ENCODE peak calls at places on chromosomes 6 and 20, in six cellular contexts. One of them, this sample, is unnamed. For H3K9me3, the result is how much of the 10 kb centered on the place peaks cover.

GRCh38 chr20:61399433-61399832 is 147.4 kb downstream of the CDH4 start:
- DNase-seq in uterus: no peak
- DNase-seq in A549: no peak
- DNase-seq in body of pancreas: no peak
- DNase-seq in Peyer's patch: no peak
- DNase-seq in heart left ventricle: no peak
- DNase-seq in this sample: no peak

GRCh38 chr6:42970859-42971612 is 7.9 kb downstream of the PEX6 start:
- DNase-seq in uterus: no peak
- DNase-seq in body of pancreas: no peak
- DNase-seq in heart left ventricle: no peak
- DNase-seq in A549: peak
- DNase-seq in Peyer's patch: no peak
- DNase-seq in this sample: no peak

GRCh38 chr6:40042232-40042631 is 108.0 kb upstream of the MOCS1 start:
- DNase-seq in heart left ventricle: no peak
- DNase-seq in Peyer's patch: no peak
- DNase-seq in body of pancreas: no peak
- DNase-seq in A549: no peak
- DNase-seq in uterus: no peak
- DNase-seq in this sample: no peak

GRCh38 chr6:89966250-89966588 is 72.0 kb downstream of the GJA10 start:
- DNase-seq in body of pancreas: no peak
- DNase-seq in heart left ventricle: no peak
- DNase-seq in uterus: no peak
- DNase-seq in Peyer's patch: no peak
- DNase-seq in A549: no peak
- DNase-seq in this sample: no peak

GRCh38 chr6:17709476-17709875 is 2.8 kb upstream of the NUP153 start:
- DNase-seq in A549: no peak
- DNase-seq in uterus: no peak
- DNase-seq in heart left ventricle: no peak
- DNase-seq in Peyer's patch: no peak
- DNase-seq in body of pancreas: no peak
- DNase-seq in this sample: no peak

GRCh38 chr20:25148181-25148981 is 47.1 kb upstream of the ENTPD6 start:
- DNase-seq in uterus: no peak
- DNase-seq in Peyer's patch: peak
- DNase-seq in body of pancreas: peak
- DNase-seq in heart left ventricle: peak
- DNase-seq in A549: no peak
- DNase-seq in this sample: peak

GRCh38 chr20:58956078-58956477 is 25.0 kb upstream of the NELFCD start:
- DNase-seq in heart left ventricle: no peak
- DNase-seq in Peyer's patch: no peak
- DNase-seq in body of pancreas: no peak
- DNase-seq in A549: no peak
- DNase-seq in uterus: no peak
- DNase-seq in this sample: no peak

GRCh38 chr6:129558248-129558647 is 151.7 kb downstream of the ARHGAP18 start:
- DNase-seq in heart left ventricle: no peak
- DNase-seq in Peyer's patch: no peak
- DNase-seq in A549: no peak
- DNase-seq in body of pancreas: no peak
- DNase-seq in uterus: no peak
- DNase-seq in this sample: no peak

GRCh38 chr20:20452254-20452676 is 84.4 kb downstream of the INSM1 start:
- DNase-seq in A549: no peak
- DNase-seq in Peyer's patch: peak
- DNase-seq in heart left ventricle: peak
- DNase-seq in uterus: no peak
- DNase-seq in body of pancreas: peak
- DNase-seq in this sample: peak

GRCh38 chr6:2767327-2767985 is 2.3 kb downstream of the WRNIP1 start:
- DNase-seq in body of pancreas: no peak
- DNase-seq in A549: no peak
- DNase-seq in heart left ventricle: no peak
- DNase-seq in uterus: no peak
- DNase-seq in Peyer's patch: no peak
- DNase-seq in this sample: no peak

GRCh38 chr20:45969712-45970634 is 2.0 kb downstream of the ZNF335 start:
- DNase-seq in body of pancreas: peak
- DNase-seq in uterus: peak
- DNase-seq in Peyer's patch: no peak
- DNase-seq in heart left ventricle: no peak
- DNase-seq in A549: peak
- DNase-seq in this sample: peak

GRCh38 chr20:19726126-19726525 is 31.9 kb upstream of the RIN2 start:
- DNase-seq in uterus: no peak
- DNase-seq in A549: no peak
- DNase-seq in Peyer's patch: no peak
- DNase-seq in body of pancreas: no peak
- DNase-seq in heart left ventricle: no peak
- DNase-seq in this sample: no peak

GRCh38 chr20:561437-562231 is 18.0 kb upstream of the CSNK2A1 start:
- DNase-seq in heart left ventricle: peak
- DNase-seq in body of pancreas: peak
- DNase-seq in A549: peak
- DNase-seq in uterus: no peak
- DNase-seq in Peyer's patch: peak
- DNase-seq in this sample: peak

GRCh38 chr6:3831741-3832530 is 17.2 kb upstream of the FAM50B start:
- DNase-seq in heart left ventricle: no peak
- DNase-seq in A549: no peak
- DNase-seq in body of pancreas: no peak
- DNase-seq in uterus: no peak
- DNase-seq in Peyer's patch: no peak
- DNase-seq in this sample: no peak

GRCh38 chr6:160400426-160400825 is 52.2 kb downstream of the SLC22A3 start:
- DNase-seq in body of pancreas: peak
- DNase-seq in Peyer's patch: no peak
- DNase-seq in heart left ventricle: no peak
- DNase-seq in A549: no peak
- DNase-seq in uterus: no peak
- DNase-seq in this sample: no peak

GRCh38 chr6:134938896-134939295 is 11.0 kb downstream of the ALDH8A1 start:
- DNase-seq in body of pancreas: no peak
- DNase-seq in A549: no peak
- DNase-seq in Peyer's patch: no peak
- DNase-seq in heart left ventricle: no peak
- DNase-seq in uterus: no peak
- DNase-seq in this sample: no peak

GRCh38 chr6:65116326-65116725 is 590.7 kb downstream of the EYS start:
- DNase-seq in heart left ventricle: no peak
- DNase-seq in uterus: no peak
- DNase-seq in body of pancreas: no peak
- DNase-seq in Peyer's patch: no peak
- DNase-seq in A549: no peak
- DNase-seq in this sample: no peak

GRCh38 chr20:50267041-50267865 is 76.6 kb downstream of the CEBPB start:
- DNase-seq in heart left ventricle: no peak
- DNase-seq in body of pancreas: peak
- DNase-seq in A549: peak
- DNase-seq in uterus: no peak
- DNase-seq in Peyer's patch: no peak
- DNase-seq in this sample: peak

GRCh38 chr20:50251992-50252491 is 61.4 kb downstream of the CEBPB start:
- DNase-seq in Peyer's patch: no peak
- DNase-seq in A549: no peak
- DNase-seq in uterus: no peak
- DNase-seq in body of pancreas: no peak
- DNase-seq in heart left ventricle: peak
- DNase-seq in this sample: no peak

GRCh38 chr20:25408890-25409289 is 1.4 kb downstream of the GINS1 start:
- DNase-seq in body of pancreas: no peak
- DNase-seq in uterus: no peak
- DNase-seq in Peyer's patch: no peak
- DNase-seq in A549: no peak
- DNase-seq in heart left ventricle: no peak
- DNase-seq in this sample: no peak

GRCh38 chr20:8388146-8388545 is 256.1 kb downstream of the PLCB1 start:
- DNase-seq in uterus: no peak
- DNase-seq in heart left ventricle: no peak
- DNase-seq in A549: no peak
- DNase-seq in Peyer's patch: no peak
- DNase-seq in body of pancreas: no peak
- DNase-seq in this sample: no peak

GRCh38 chr6:124536157-124536556 is 426.1 kb upstream of the RNF217 start:
- DNase-seq in heart left ventricle: no peak
- DNase-seq in A549: no peak
- DNase-seq in Peyer's patch: no peak
- DNase-seq in uterus: no peak
- DNase-seq in body of pancreas: no peak
- DNase-seq in this sample: no peak

GRCh38 chr20:1324598-1325172 is 4.3 kb downstream of the SDCBP2 start:
- DNase-seq in A549: peak
- DNase-seq in heart left ventricle: no peak
- DNase-seq in uterus: peak
- DNase-seq in Peyer's patch: no peak
- DNase-seq in body of pancreas: no peak
- DNase-seq in this sample: peak

GRCh38 chr6:7148100-7148822 is 40.5 kb downstream of the RREB1 start:
- DNase-seq in heart left ventricle: no peak
- DNase-seq in body of pancreas: no peak
- DNase-seq in A549: no peak
- DNase-seq in uterus: no peak
- DNase-seq in Peyer's patch: no peak
- DNase-seq in this sample: no peak

GRCh38 chr20:38871560-38871953 is 54.7 kb upstream of the FAM83D start:
- DNase-seq in body of pancreas: no peak
- DNase-seq in uterus: no peak
- DNase-seq in A549: no peak
- DNase-seq in Peyer's patch: peak
- DNase-seq in heart left ventricle: no peak
- DNase-seq in this sample: no peak

GRCh38 chr6:136797977-136798376 is 5.7 kb upstream of the MAP3K5 start:
- DNase-seq in A549: no peak
- DNase-seq in heart left ventricle: no peak
- DNase-seq in body of pancreas: no peak
- DNase-seq in Peyer's patch: no peak
- DNase-seq in uterus: no peak
- DNase-seq in this sample: no peak
- H3K9me3 ChIP-seq in A549: under half
- H3K9me3 ChIP-seq in heart left ventricle: under half
- H3K9me3 ChIP-seq in body of pancreas: under half
- H3K9me3 ChIP-seq in Peyer's patch: under half
- H3K9me3 ChIP-seq in uterus: under half
- H3K9me3 ChIP-seq in this sample: under half

DNA sequence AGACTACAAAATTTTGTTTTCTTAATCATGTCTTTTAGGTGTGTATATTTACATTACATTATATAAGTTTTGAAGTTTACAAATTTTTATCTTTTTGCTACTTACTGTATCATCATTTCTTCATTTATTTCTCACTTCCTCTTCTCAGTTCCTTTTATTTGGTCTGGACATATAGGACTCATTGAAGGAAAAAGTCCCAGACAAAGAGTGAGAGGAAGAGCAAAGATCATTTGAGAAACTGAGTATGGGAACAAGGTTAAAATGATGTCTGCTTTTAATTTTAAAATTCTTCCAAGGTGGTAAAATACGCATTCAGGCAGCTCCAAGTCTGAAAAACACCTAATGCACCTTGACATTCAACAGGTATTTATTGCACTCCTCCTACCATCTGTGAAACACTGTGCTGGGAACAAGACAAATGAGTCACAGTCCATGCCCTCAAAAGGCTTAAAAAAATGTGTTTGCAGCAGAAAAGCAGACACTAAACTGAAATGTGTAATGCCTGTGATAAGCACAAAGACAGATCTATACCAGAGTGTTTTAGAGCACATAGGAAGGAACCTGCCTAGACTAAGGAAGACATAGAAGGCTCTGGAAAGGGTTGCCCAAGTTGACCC is 63.2 kb downstream of the PKIB start:
- DNase-seq in heart left ventricle: no peak
- DNase-seq in uterus: no peak
- DNase-seq in A549: no peak
- DNase-seq in Peyer's patch: no peak
- DNase-seq in body of pancreas: no peak
- DNase-seq in this sample: no peak
- TF ChIP-seq POLR2A in heart left ventricle: no peak
- TF ChIP-seq POLR2A in uterus: no peak
- TF ChIP-seq POLR2A in A549: no peak
- TF ChIP-seq POLR2A in Peyer's patch: no peak
- TF ChIP-seq POLR2A in body of pancreas: no peak
- TF ChIP-seq POLR2A in this sample: no peak

DNA sequence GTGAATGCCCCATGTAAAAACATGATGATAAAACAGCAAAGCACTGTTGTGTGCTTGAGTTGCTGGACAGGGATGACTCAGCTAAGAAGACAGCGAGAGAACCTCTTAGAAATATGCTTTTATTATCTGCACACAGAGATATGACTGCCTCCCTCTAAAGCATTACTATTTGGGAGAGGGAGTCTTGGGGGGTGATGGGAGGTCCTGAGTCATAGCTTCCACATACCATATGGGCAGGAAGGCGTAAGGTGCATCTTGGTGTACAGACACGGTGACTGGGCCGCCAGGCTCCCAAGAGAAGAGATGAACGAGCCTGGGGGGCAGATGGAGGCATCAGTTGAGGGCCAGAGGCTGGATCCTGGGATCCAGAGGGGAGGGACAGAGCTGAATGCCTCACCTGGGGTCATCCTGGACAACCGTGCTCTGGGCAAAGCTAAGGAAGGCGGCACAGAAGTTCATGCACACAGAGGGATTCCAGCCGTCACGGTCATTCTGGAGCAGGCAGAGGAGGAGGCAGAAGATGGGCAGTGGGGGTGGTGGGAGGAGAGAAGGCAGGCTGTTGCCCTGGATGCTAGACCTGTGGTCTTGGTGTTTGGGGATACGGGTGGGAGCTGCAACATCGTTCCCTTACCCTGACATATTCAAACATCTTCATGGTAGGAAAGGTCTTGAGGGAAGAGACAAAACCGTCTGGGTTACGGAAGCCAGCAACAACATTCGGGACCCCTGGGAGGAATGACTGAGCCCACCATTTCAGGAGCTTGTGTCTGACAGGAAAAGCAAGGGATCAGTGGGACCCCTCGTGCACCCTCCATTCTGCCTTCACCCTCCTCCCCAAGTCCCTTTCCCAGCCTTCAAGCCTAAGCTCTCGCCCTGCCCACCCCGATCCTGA is 2.0 kb downstream of the DXO start:
- DNase-seq in body of pancreas: no peak
- DNase-seq in uterus: no peak
- DNase-seq in Peyer's patch: no peak
- DNase-seq in heart left ventricle: no peak
- DNase-seq in A549: no peak
- DNase-seq in this sample: no peak
- H3K4me3 ChIP-seq in body of pancreas: no peak
- H3K4me3 ChIP-seq in uterus: no peak
- H3K4me3 ChIP-seq in Peyer's patch: no peak
- H3K4me3 ChIP-seq in heart left ventricle: no peak
- H3K4me3 ChIP-seq in A549: no peak
- H3K4me3 ChIP-seq in this sample: no peak

DNA sequence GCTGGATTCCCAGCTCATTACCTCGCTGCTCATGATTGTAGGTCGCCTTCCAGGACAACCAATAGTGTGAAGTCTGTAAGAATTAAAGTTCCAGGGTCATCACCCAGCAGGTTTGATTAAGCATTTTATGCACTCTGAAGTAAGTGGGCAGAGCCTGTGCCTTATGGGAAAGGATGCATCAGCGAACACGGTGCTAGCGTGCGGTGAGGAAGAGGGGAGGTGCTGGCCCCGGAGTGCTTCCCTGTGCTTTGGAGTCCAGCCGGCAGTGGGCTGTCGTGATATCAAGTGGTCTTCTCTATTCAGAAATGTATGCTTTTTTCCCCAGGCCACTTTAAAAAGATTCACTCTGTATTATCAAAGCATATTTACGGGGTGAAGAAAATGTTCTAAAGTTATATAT is 16.0 kb downstream of the DUSP22 start:
- DNase-seq in A549: no peak
- DNase-seq in uterus: no peak
- DNase-seq in Peyer's patch: no peak
- DNase-seq in body of pancreas: no peak
- DNase-seq in heart left ventricle: no peak
- DNase-seq in this sample: no peak
- H3K9me3 ChIP-seq in A549: under half
- H3K9me3 ChIP-seq in uterus: under half
- H3K9me3 ChIP-seq in Peyer's patch: under half
- H3K9me3 ChIP-seq in body of pancreas: under half
- H3K9me3 ChIP-seq in heart left ventricle: under half
- H3K9me3 ChIP-seq in this sample: under half

This sample was measured in adrenal gland.